ENCODE peak calls at places on chromosomes 1 and 21, in eight cellular contexts. One of them, this sample, is unnamed.

GRCh38 chr1:214280386-214281029 is 451 bp upstream of the SMYD2 start:
- DNase-seq in colonic mucosa: peak
- DNase-seq in tibial artery: peak
- DNase-seq in lower lobe of right lung: peak
- DNase-seq in fibroblast of lung: peak
- DNase-seq in BE2C: no peak
- DNase-seq in HFF-Myc: no peak
- DNase-seq in pancreas: peak
- DNase-seq in this sample: no peak

GRCh38 chr21:32134441-32135159 is 144.2 kb downstream of the MIS18A start:
- DNase-seq in colonic mucosa: no peak
- DNase-seq in lower lobe of right lung: no peak
- DNase-seq in fibroblast of lung: no peak
- DNase-seq in HFF-Myc: no peak
- DNase-seq in pancreas: no peak
- DNase-seq in BE2C: peak
- DNase-seq in tibial artery: no peak
- DNase-seq in this sample: no peak

GRCh38 chr1:40772146-40772770 is 11.3 kb upstream of the KCNQ4 start:
- DNase-seq in BE2C: no peak
- DNase-seq in fibroblast of lung: no peak
- DNase-seq in colonic mucosa: no peak
- DNase-seq in lower lobe of right lung: no peak
- DNase-seq in pancreas: no peak
- DNase-seq in tibial artery: no peak
- DNase-seq in HFF-Myc: no peak
- DNase-seq in this sample: no peak

GRCh38 chr1:42732126-42732680 is 7.8 kb downstream of the CLDN19 start:
- DNase-seq in BE2C: no peak
- DNase-seq in lower lobe of right lung: no peak
- DNase-seq in HFF-Myc: no peak
- DNase-seq in pancreas: no peak
- DNase-seq in colonic mucosa: no peak
- DNase-seq in fibroblast of lung: no peak
- DNase-seq in tibial artery: no peak
- DNase-seq in this sample: peak

GRCh38 chr21:33402011-33402979 is 918 bp upstream of the IFNGR2 start:
- DNase-seq in fibroblast of lung: peak
- DNase-seq in pancreas: no peak
- DNase-seq in BE2C: no peak
- DNase-seq in colonic mucosa: peak
- DNase-seq in tibial artery: peak
- DNase-seq in HFF-Myc: no peak
- DNase-seq in lower lobe of right lung: peak
- DNase-seq in this sample: no peak

GRCh38 chr1:64183985-64184440 is 19.4 kb upstream of the UBE2U start:
- DNase-seq in tibial artery: no peak
- DNase-seq in fibroblast of lung: peak
- DNase-seq in lower lobe of right lung: no peak
- DNase-seq in colonic mucosa: no peak
- DNase-seq in HFF-Myc: peak
- DNase-seq in pancreas: no peak
- DNase-seq in BE2C: no peak
- DNase-seq in this sample: no peak

GRCh38 chr1:67236277-67236676 is 70.0 kb downstream of the IL23R start:
- DNase-seq in tibial artery: no peak
- DNase-seq in HFF-Myc: no peak
- DNase-seq in pancreas: no peak
- DNase-seq in BE2C: no peak
- DNase-seq in colonic mucosa: no peak
- DNase-seq in fibroblast of lung: no peak
- DNase-seq in lower lobe of right lung: no peak
- DNase-seq in this sample: no peak

GRCh38 chr1:38990746-38991637 is at the start of gene AKIRIN1:
- DNase-seq in HFF-Myc: peak
- DNase-seq in fibroblast of lung: peak
- DNase-seq in BE2C: peak
- DNase-seq in lower lobe of right lung: peak
- DNase-seq in colonic mucosa: peak
- DNase-seq in tibial artery: peak
- DNase-seq in pancreas: peak
- DNase-seq in this sample: peak

GRCh38 chr1:52365091-52365745 is 787 bp downstream of the CC2D1B start:
- DNase-seq in fibroblast of lung: peak
- DNase-seq in lower lobe of right lung: peak
- DNase-seq in BE2C: no peak
- DNase-seq in colonic mucosa: peak
- DNase-seq in pancreas: peak
- DNase-seq in tibial artery: peak
- DNase-seq in HFF-Myc: no peak
- DNase-seq in this sample: no peak

GRCh38 chr1:193905288-193906085 is 719.1 kb upstream of the B3GALT2 start:
- DNase-seq in colonic mucosa: no peak
- DNase-seq in fibroblast of lung: no peak
- DNase-seq in lower lobe of right lung: no peak
- DNase-seq in pancreas: no peak
- DNase-seq in BE2C: no peak
- DNase-seq in tibial artery: no peak
- DNase-seq in HFF-Myc: no peak
- DNase-seq in this sample: no peak

GRCh38 chr1:18962121-18962721 is 5.7 kb upstream of the IFFO2 start:
- DNase-seq in colonic mucosa: peak
- DNase-seq in fibroblast of lung: no peak
- DNase-seq in tibial artery: peak
- DNase-seq in BE2C: no peak
- DNase-seq in pancreas: peak
- DNase-seq in HFF-Myc: no peak
- DNase-seq in lower lobe of right lung: no peak
- DNase-seq in this sample: no peak

GRCh38 chr1:51314974-51315373 is 15.4 kb downstream of the TTC39A start:
- DNase-seq in BE2C: no peak
- DNase-seq in pancreas: no peak
- DNase-seq in HFF-Myc: no peak
- DNase-seq in lower lobe of right lung: peak
- DNase-seq in fibroblast of lung: no peak
- DNase-seq in colonic mucosa: peak
- DNase-seq in tibial artery: no peak
- DNase-seq in this sample: no peak

GRCh38 chr1:224613486-224613885 is 2.6 kb upstream of the CNIH3 start:
- DNase-seq in fibroblast of lung: no peak
- DNase-seq in HFF-Myc: no peak
- DNase-seq in lower lobe of right lung: no peak
- DNase-seq in BE2C: no peak
- DNase-seq in colonic mucosa: no peak
- DNase-seq in pancreas: no peak
- DNase-seq in tibial artery: no peak
- DNase-seq in this sample: no peak

GRCh38 chr1:224619209-224619608 is 3.1 kb downstream of the CNIH3 start:
- DNase-seq in tibial artery: no peak
- DNase-seq in lower lobe of right lung: no peak
- DNase-seq in fibroblast of lung: no peak
- DNase-seq in colonic mucosa: no peak
- DNase-seq in HFF-Myc: no peak
- DNase-seq in BE2C: no peak
- DNase-seq in pancreas: no peak
- DNase-seq in this sample: no peak

GRCh38 chr1:224616761-224617409 is 768 bp downstream of the CNIH3 start:
- DNase-seq in HFF-Myc: no peak
- DNase-seq in BE2C: no peak
- DNase-seq in tibial artery: no peak
- DNase-seq in fibroblast of lung: peak
- DNase-seq in pancreas: no peak
- DNase-seq in lower lobe of right lung: no peak
- DNase-seq in colonic mucosa: no peak
- DNase-seq in this sample: no peak

GRCh38 chr1:224617410-224618361 is 1.6 kb downstream of the CNIH3 start:
- DNase-seq in lower lobe of right lung: no peak
- DNase-seq in HFF-Myc: no peak
- DNase-seq in tibial artery: no peak
- DNase-seq in fibroblast of lung: peak
- DNase-seq in BE2C: no peak
- DNase-seq in colonic mucosa: no peak
- DNase-seq in pancreas: no peak
- DNase-seq in this sample: no peak

DNA sequence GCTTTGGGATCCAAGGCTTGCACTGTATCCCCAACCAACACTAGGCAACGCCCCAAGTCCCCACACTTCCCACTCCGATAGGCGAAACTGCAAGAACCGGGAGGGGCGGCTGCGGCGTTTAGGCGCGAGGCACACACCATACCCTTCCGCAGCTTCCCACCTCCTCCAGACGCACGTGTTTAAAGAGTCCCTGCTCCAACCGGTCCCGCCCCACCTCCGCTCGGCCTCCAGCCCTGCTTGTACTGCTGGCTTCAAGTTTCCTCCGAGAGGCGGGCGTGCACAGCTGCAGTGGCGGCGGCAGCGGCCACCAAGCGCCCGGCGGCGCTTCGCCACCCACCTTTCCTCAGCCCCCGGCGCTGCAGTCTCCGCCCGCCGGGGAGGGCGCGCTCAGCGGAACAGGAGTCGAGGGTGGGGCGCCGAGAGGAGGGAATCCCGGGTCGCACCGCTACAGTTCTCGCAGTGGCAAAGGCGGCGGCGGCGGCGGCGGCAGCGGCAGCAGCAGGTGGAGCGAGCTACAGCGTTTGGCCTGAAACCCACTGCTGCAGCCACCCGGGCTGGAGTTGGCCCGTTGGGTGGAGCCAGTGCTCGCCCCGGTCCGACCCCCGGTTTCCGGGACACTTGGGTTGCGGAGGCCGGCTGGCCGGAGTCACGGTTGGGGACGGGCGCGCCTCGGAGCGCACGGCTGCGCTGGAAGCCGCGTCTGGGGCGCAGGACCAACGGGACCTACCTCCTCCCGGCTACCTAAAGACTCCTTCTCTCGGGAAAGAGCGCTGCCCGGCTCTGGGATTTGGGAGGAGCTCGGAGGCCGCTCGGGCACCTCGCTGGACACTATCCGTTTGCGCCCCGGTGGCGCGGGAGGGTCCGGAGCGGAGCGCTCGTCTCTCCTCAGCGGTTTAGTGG is at the start of gene CNIH3:
- DNase-seq in colonic mucosa: no peak
- DNase-seq in fibroblast of lung: peak
- DNase-seq in BE2C: peak
- DNase-seq in lower lobe of right lung: no peak
- DNase-seq in tibial artery: no peak
- DNase-seq in pancreas: peak
- DNase-seq in HFF-Myc: peak
- DNase-seq in this sample: peak
- TF ChIP-seq CTCF in colonic mucosa: no peak
- TF ChIP-seq CTCF in fibroblast of lung: no peak
- TF ChIP-seq CTCF in BE2C: no peak
- TF ChIP-seq CTCF in lower lobe of right lung: no peak
- TF ChIP-seq CTCF in tibial artery: no peak
- TF ChIP-seq CTCF in pancreas: no peak
- TF ChIP-seq CTCF in HFF-Myc: no peak
- TF ChIP-seq CTCF in this sample: no peak

DNA sequence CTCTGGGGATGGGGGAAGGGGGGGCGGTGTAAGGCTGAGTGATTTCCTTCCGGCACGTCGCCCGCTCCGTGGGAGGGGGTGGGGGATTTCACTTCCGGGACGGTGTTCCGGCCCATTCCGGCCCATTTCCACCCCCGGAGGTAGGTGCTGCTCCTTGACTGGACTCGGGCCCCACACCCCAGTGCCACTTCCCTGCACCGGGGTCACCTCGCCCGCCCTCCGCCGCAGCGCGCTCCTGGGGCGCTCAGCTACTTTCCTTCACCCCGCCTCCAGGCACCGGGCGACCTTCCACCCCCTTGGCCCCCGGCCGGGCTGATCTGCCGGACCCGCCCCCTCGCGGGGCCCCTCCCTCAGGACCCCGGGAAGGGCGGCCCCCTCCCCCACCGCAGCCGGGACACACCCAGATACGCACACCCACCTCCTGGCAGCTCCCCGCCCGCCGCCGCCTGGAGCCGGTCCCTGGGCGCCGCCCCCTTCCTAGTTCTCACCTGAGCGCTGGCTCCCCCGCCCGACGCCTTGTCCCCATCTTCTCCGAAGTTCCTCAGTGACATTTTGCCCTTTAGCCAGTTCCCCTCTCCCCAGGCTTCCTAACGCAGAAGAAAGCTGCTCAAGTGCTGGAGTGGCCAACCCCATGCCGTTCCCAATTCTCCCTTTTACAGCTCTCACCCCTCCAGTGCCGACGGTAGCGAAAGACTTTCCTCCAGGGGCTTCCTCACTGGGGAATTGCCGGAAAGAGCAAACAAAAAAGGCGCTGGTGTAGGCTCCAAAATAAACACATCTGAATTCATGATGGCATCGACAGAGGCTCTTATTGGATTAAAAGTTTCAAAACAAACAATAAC is at the start of gene ZBTB37:
- DNase-seq in tibial artery: peak
- DNase-seq in fibroblast of lung: no peak
- DNase-seq in lower lobe of right lung: peak
- DNase-seq in HFF-Myc: no peak
- DNase-seq in BE2C: peak
- DNase-seq in colonic mucosa: peak
- DNase-seq in pancreas: peak
- DNase-seq in this sample: peak
- TF ChIP-seq CTCF in tibial artery: no peak
- TF ChIP-seq CTCF in fibroblast of lung: no peak
- TF ChIP-seq CTCF in lower lobe of right lung: no peak
- TF ChIP-seq CTCF in HFF-Myc: no peak
- TF ChIP-seq CTCF in BE2C: no peak
- TF ChIP-seq CTCF in colonic mucosa: no peak
- TF ChIP-seq CTCF in pancreas: no peak
- TF ChIP-seq CTCF in this sample: no peak

GRCh38 chr1:212073490-212073889 is 37.9 kb downstream of the DTL start:
- DNase-seq in BE2C: no peak
- DNase-seq in pancreas: no peak
- DNase-seq in fibroblast of lung: peak
- DNase-seq in colonic mucosa: no peak
- DNase-seq in lower lobe of right lung: no peak
- DNase-seq in HFF-Myc: no peak
- DNase-seq in tibial artery: no peak
- DNase-seq in this sample: no peak
- TF ChIP-seq CTCF in BE2C: no peak
- TF ChIP-seq CTCF in pancreas: no peak
- TF ChIP-seq CTCF in fibroblast of lung: peak
- TF ChIP-seq CTCF in colonic mucosa: no peak
- TF ChIP-seq CTCF in lower lobe of right lung: no peak
- TF ChIP-seq CTCF in HFF-Myc: no peak
- TF ChIP-seq CTCF in tibial artery: no peak
- TF ChIP-seq CTCF in this sample: no peak

DNA sequence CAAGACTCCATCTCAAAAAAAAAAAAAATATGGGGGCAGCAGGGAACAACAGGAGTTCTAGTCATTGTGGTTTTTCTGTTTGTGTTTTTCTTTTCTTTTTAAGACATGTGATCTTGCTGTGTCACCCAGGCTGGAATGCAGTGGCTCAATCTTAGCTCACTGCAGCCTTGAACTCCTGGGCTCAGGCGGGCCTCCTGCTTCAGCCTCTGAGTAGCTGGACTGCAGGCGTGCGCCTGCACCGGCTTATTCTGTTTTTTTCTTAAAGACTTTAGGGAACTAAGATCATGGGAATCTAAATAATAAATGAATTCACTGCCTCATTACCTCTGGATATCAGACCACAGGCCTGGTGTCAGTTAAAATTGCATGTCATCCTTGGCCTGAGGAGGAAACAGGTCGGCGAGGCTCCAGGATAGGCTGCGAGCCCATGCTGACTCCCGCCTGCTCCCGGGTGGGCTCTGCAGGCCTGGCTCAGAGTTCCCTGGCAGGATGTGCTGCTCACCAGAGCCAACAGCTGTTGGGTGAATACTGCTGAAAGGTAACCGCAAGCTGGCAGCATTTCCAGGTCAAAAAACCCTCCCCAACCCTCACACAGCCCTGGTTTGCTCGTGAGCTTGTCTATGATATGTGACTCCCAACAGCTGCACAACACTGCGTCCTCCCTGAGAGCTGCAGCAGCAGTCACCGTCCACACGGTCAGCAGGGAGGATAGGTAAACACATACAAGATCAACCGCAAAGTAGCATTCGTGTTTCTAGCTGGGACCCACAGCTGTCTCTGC is 58.1 kb downstream of the SCCPDH start:
- DNase-seq in colonic mucosa: no peak
- DNase-seq in pancreas: no peak
- DNase-seq in tibial artery: no peak
- DNase-seq in HFF-Myc: peak
- DNase-seq in lower lobe of right lung: no peak
- DNase-seq in BE2C: peak
- DNase-seq in fibroblast of lung: peak
- DNase-seq in this sample: no peak
- TF ChIP-seq CTCF in colonic mucosa: no peak
- TF ChIP-seq CTCF in pancreas: no peak
- TF ChIP-seq CTCF in tibial artery: no peak
- TF ChIP-seq CTCF in HFF-Myc: no peak
- TF ChIP-seq CTCF in lower lobe of right lung: no peak
- TF ChIP-seq CTCF in BE2C: no peak
- TF ChIP-seq CTCF in fibroblast of lung: no peak
- TF ChIP-seq CTCF in this sample: no peak

This sample was measured in type B pancreatic cell.